ENCODE peak calls at places on chromosomes 7 and 10, in seven cellular contexts. One of them, this sample, is unnamed.

GRCh38 chr7:11141541-11141940 is 167.9 kb downstream of the PHF14 start:
- DNase-seq in CD8-positive, alpha-beta T cell: no peak
- DNase-seq in pancreas: no peak
- DNase-seq in endothelial cell: no peak
- DNase-seq in HFF-Myc: no peak
- DNase-seq in foreskin fibroblast: no peak
- DNase-seq in tibial nerve: no peak
- DNase-seq in this sample: no peak

GRCh38 chr10:78371118-78371517 is 337.5 kb downstream of the RPS24 start:
- DNase-seq in foreskin fibroblast: no peak
- DNase-seq in endothelial cell: no peak
- DNase-seq in pancreas: peak; percentile 32
- DNase-seq in CD8-positive, alpha-beta T cell: no peak
- DNase-seq in HFF-Myc: no peak
- DNase-seq in tibial nerve: no peak
- DNase-seq in this sample: no peak

GRCh38 chr7:151251328-151251925 is 2.9 kb upstream of the SMARCD3 start:
- DNase-seq in tibial nerve: no peak
- DNase-seq in pancreas: peak; percentile 70
- DNase-seq in CD8-positive, alpha-beta T cell: no peak
- DNase-seq in HFF-Myc: no peak
- DNase-seq in endothelial cell: no peak
- DNase-seq in foreskin fibroblast: peak; percentile 88
- DNase-seq in this sample: no peak

GRCh38 chr10:123241391-123242141 is 87.4 kb downstream of the BUB3 start:
- DNase-seq in CD8-positive, alpha-beta T cell: peak; percentile 36
- DNase-seq in tibial nerve: no peak
- DNase-seq in endothelial cell: no peak
- DNase-seq in HFF-Myc: no peak
- DNase-seq in foreskin fibroblast: no peak
- DNase-seq in pancreas: no peak
- DNase-seq in this sample: no peak

GRCh38 chr7:33108931-33109757 is at the start of gene RP9:
- DNase-seq in HFF-Myc: no peak
- DNase-seq in CD8-positive, alpha-beta T cell: peak; percentile 69
- DNase-seq in endothelial cell: peak; percentile 87
- DNase-seq in pancreas: peak; percentile 54
- DNase-seq in foreskin fibroblast: peak; percentile 86
- DNase-seq in tibial nerve: peak; percentile 20
- DNase-seq in this sample: no peak

GRCh38 chr10:63605568-63605967 is 84.4 kb downstream of the REEP3 start:
- DNase-seq in tibial nerve: no peak
- DNase-seq in pancreas: no peak
- DNase-seq in HFF-Myc: no peak
- DNase-seq in CD8-positive, alpha-beta T cell: no peak
- DNase-seq in endothelial cell: no peak
- DNase-seq in foreskin fibroblast: peak; percentile 45
- DNase-seq in this sample: no peak

GRCh38 chr10:13483951-13484350 is 44.9 kb downstream of the BEND7 start:
- DNase-seq in pancreas: no peak
- DNase-seq in endothelial cell: no peak
- DNase-seq in tibial nerve: no peak
- DNase-seq in foreskin fibroblast: no peak
- DNase-seq in CD8-positive, alpha-beta T cell: no peak
- DNase-seq in HFF-Myc: no peak
- DNase-seq in this sample: no peak

GRCh38 chr10:17147884-17148494 is 18.4 kb upstream of the CUBN start:
- DNase-seq in pancreas: no peak
- DNase-seq in endothelial cell: no peak
- DNase-seq in CD8-positive, alpha-beta T cell: no peak
- DNase-seq in HFF-Myc: no peak
- DNase-seq in tibial nerve: no peak
- DNase-seq in foreskin fibroblast: peak; percentile 53
- DNase-seq in this sample: peak; percentile 60

DNA sequence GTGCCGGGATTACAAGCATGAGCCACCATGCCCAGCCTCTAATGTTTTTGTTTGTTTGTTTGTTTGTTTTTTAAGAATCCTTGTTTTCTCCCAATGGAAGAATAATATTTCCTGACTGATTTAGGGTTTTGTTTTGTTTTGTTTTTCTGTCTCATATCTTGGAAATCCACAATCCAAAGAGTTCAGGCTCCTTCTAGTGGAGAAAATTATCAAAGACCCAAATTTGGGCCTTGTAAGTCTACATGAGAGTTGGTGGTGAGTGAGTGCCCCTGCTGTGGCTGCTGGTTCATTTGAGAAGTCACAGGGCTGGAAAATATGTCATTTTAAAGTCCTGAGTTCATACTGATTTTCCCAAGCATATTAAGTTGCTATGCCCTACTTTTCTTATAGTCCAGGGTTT is 33.5 kb upstream of the KLHL7 start:
- DNase-seq in foreskin fibroblast: peak; percentile 45
- DNase-seq in tibial nerve: no peak
- DNase-seq in HFF-Myc: no peak
- DNase-seq in endothelial cell: no peak
- DNase-seq in CD8-positive, alpha-beta T cell: no peak
- DNase-seq in pancreas: no peak
- DNase-seq in this sample: no peak
- TF ChIP-seq CTCF in foreskin fibroblast: peak; percentile 28
- TF ChIP-seq CTCF in tibial nerve: peak; percentile 14
- TF ChIP-seq CTCF in HFF-Myc: no peak
- TF ChIP-seq CTCF in endothelial cell: no peak
- TF ChIP-seq CTCF in CD8-positive, alpha-beta T cell: no peak
- TF ChIP-seq CTCF in pancreas: no peak
- TF ChIP-seq CTCF in this sample: no peak

GRCh38 chr7:12731214-12731656 is 43.8 kb downstream of the ARL4A start:
- DNase-seq in tibial nerve: no peak
- DNase-seq in CD8-positive, alpha-beta T cell: no peak
- DNase-seq in foreskin fibroblast: peak; percentile 55
- DNase-seq in pancreas: no peak
- DNase-seq in HFF-Myc: peak; percentile 38
- DNase-seq in endothelial cell: no peak
- DNase-seq in this sample: no peak
- TF ChIP-seq CTCF in tibial nerve: no peak
- TF ChIP-seq CTCF in CD8-positive, alpha-beta T cell: no peak
- TF ChIP-seq CTCF in foreskin fibroblast: peak; percentile 14
- TF ChIP-seq CTCF in pancreas: no peak
- TF ChIP-seq CTCF in HFF-Myc: no peak
- TF ChIP-seq CTCF in endothelial cell: no peak
- TF ChIP-seq CTCF in this sample: peak; percentile 22

DNA sequence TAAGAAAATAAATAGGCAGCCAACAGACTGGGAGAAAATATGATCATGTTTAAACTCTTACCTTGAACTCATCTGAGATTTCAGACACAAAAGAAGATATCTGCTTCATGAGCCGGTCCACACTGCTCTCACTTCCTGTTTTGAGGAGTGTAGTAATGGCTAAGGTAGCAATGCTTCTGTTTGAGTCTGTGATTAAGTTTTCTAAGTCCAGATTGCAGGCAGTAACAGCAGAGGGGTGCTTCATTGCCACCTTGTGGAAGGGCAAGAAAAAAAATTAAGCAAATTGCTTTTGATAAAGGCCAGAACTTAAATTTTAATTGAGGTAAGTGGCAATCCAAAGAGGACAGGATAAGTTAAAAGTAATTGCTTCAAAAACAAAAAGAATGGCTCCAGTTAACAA is 69.1 kb downstream of the MEST start:
- DNase-seq in foreskin fibroblast: peak; percentile 52
- DNase-seq in pancreas: peak; percentile 11
- DNase-seq in CD8-positive, alpha-beta T cell: no peak
- DNase-seq in HFF-Myc: peak; percentile 25
- DNase-seq in endothelial cell: no peak
- DNase-seq in tibial nerve: no peak
- DNase-seq in this sample: no peak
- TF ChIP-seq CTCF in foreskin fibroblast: peak; percentile 32
- TF ChIP-seq CTCF in pancreas: peak; percentile 20
- TF ChIP-seq CTCF in CD8-positive, alpha-beta T cell: no peak
- TF ChIP-seq CTCF in HFF-Myc: peak; percentile 25
- TF ChIP-seq CTCF in endothelial cell: no peak
- TF ChIP-seq CTCF in tibial nerve: no peak
- TF ChIP-seq CTCF in this sample: peak; percentile 32

GRCh38 chr7:42831953-42832522 is 79.8 kb downstream of the C7orf25 start:
- DNase-seq in pancreas: no peak
- DNase-seq in HFF-Myc: no peak
- DNase-seq in CD8-positive, alpha-beta T cell: no peak
- DNase-seq in endothelial cell: no peak
- DNase-seq in tibial nerve: no peak
- DNase-seq in foreskin fibroblast: no peak
- DNase-seq in this sample: no peak

GRCh38 chr7:42833411-42833810 is 78.5 kb downstream of the C7orf25 start:
- DNase-seq in endothelial cell: no peak
- DNase-seq in CD8-positive, alpha-beta T cell: no peak
- DNase-seq in foreskin fibroblast: peak; percentile 7
- DNase-seq in pancreas: no peak
- DNase-seq in HFF-Myc: no peak
- DNase-seq in tibial nerve: no peak
- DNase-seq in this sample: no peak

GRCh38 chr7:42832672-42833071 is 79.2 kb downstream of the C7orf25 start:
- DNase-seq in pancreas: no peak
- DNase-seq in CD8-positive, alpha-beta T cell: no peak
- DNase-seq in endothelial cell: no peak
- DNase-seq in foreskin fibroblast: peak; percentile 9
- DNase-seq in tibial nerve: no peak
- DNase-seq in HFF-Myc: no peak
- DNase-seq in this sample: no peak

GRCh38 chr7:42831051-42831952 is 80.6 kb downstream of the C7orf25 start:
- DNase-seq in foreskin fibroblast: peak; percentile 72
- DNase-seq in endothelial cell: peak; percentile 28
- DNase-seq in HFF-Myc: peak; percentile 20
- DNase-seq in pancreas: no peak
- DNase-seq in CD8-positive, alpha-beta T cell: no peak
- DNase-seq in tibial nerve: peak; percentile 30
- DNase-seq in this sample: no peak
- TF ChIP-seq CTCF in foreskin fibroblast: peak; percentile 83
- TF ChIP-seq CTCF in endothelial cell: no peak
- TF ChIP-seq CTCF in HFF-Myc: peak; percentile 72
- TF ChIP-seq CTCF in pancreas: peak; percentile 30
- TF ChIP-seq CTCF in CD8-positive, alpha-beta T cell: no peak
- TF ChIP-seq CTCF in tibial nerve: peak; percentile 58
- TF ChIP-seq CTCF in this sample: peak; percentile 74

GRCh38 chr10:6275022-6275997 is 72.6 kb downstream of the PFKFB3 start:
- DNase-seq in foreskin fibroblast: peak; percentile 97
- DNase-seq in HFF-Myc: peak; percentile 95
- DNase-seq in endothelial cell: no peak
- DNase-seq in CD8-positive, alpha-beta T cell: peak; percentile 74
- DNase-seq in tibial nerve: peak; percentile 77
- DNase-seq in pancreas: peak; percentile 39
- DNase-seq in this sample: peak; percentile 97
- TF ChIP-seq CTCF in foreskin fibroblast: no peak
- TF ChIP-seq CTCF in HFF-Myc: no peak
- TF ChIP-seq CTCF in endothelial cell: no peak
- TF ChIP-seq CTCF in CD8-positive, alpha-beta T cell: no peak
- TF ChIP-seq CTCF in tibial nerve: peak; percentile 17
- TF ChIP-seq CTCF in pancreas: no peak
- TF ChIP-seq CTCF in this sample: no peak

GRCh38 chr10:91493313-91493712 is 83.2 kb downstream of the HECTD2 start:
- DNase-seq in pancreas: no peak
- DNase-seq in endothelial cell: no peak
- DNase-seq in foreskin fibroblast: peak; percentile 64
- DNase-seq in CD8-positive, alpha-beta T cell: no peak
- DNase-seq in HFF-Myc: no peak
- DNase-seq in tibial nerve: no peak
- DNase-seq in this sample: peak; percentile 14
- TF ChIP-seq CTCF in pancreas: peak; percentile 21
- TF ChIP-seq CTCF in endothelial cell: peak; percentile 30
- TF ChIP-seq CTCF in foreskin fibroblast: peak; percentile 23
- TF ChIP-seq CTCF in CD8-positive, alpha-beta T cell: no peak
- TF ChIP-seq CTCF in HFF-Myc: peak; percentile 10
- TF ChIP-seq CTCF in tibial nerve: peak; percentile 47
- TF ChIP-seq CTCF in this sample: peak; percentile 18

DNA sequence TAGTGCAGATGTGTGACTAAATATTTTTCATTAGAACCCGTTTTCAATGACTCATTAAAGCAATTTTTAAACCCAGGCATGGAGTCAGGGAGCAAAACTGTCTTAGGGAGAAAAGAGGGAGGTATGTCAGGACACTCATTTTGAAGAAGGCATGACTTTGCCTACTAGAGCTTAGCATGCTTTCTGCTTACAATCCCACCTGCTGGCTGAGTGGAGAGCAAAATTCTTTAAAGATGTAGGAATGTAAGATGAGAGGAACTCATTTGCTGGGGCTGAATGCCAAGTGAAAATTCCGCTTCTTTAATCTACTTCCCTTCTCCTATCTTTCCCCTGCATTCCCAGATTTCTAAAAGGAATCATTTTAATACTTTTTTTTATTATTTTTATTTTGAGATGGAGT is 232.6 kb downstream of the GALNT17 start:
- DNase-seq in endothelial cell: no peak
- DNase-seq in HFF-Myc: no peak
- DNase-seq in tibial nerve: no peak
- DNase-seq in foreskin fibroblast: no peak
- DNase-seq in pancreas: no peak
- DNase-seq in CD8-positive, alpha-beta T cell: no peak
- DNase-seq in this sample: no peak
- TF ChIP-seq CTCF in endothelial cell: no peak
- TF ChIP-seq CTCF in HFF-Myc: no peak
- TF ChIP-seq CTCF in tibial nerve: no peak
- TF ChIP-seq CTCF in foreskin fibroblast: no peak
- TF ChIP-seq CTCF in pancreas: no peak
- TF ChIP-seq CTCF in CD8-positive, alpha-beta T cell: no peak
- TF ChIP-seq CTCF in this sample: no peak

DNA sequence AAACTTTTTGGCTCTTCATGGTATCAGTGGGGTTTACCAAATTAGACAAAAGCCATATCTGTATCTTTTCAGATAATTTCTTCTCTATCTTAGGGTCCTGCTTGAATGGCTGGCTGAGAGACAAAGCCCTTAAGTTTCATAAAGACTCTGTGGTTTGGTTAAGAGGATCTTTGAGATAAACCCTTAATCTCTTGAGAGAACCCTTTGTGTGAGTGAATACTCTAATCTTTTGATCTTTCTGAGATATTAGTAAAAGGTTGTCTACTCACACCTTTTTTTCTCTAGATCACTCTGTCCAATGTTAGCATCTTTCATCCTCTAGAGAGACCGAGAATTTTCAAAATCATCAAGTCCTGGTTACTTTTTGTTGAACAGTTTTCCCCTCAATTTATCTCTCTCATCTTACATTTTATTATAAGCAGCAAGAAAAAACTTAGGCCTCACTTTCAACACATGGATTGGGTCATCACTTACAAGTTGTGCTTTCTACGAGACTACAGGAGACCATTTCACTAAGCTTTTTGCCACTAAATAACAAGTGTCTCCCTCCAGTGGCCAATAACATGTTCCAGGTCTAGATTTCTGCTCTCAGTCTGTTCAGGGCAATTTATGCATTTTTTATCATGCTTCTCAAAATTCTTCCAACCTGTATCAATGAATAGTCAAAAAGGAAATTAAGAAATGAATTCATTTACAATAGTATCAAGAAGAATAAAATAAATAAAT is 28.4 kb downstream of the DNAJC9 start:
- DNase-seq in endothelial cell: no peak
- DNase-seq in HFF-Myc: peak; percentile 9
- DNase-seq in pancreas: no peak
- DNase-seq in CD8-positive, alpha-beta T cell: no peak
- DNase-seq in foreskin fibroblast: peak; percentile 59
- DNase-seq in tibial nerve: no peak
- DNase-seq in this sample: no peak
- TF ChIP-seq CTCF in endothelial cell: peak; percentile 29
- TF ChIP-seq CTCF in HFF-Myc: peak; percentile 46
- TF ChIP-seq CTCF in pancreas: peak; percentile 9
- TF ChIP-seq CTCF in CD8-positive, alpha-beta T cell: peak; percentile 20
- TF ChIP-seq CTCF in foreskin fibroblast: peak; percentile 41
- TF ChIP-seq CTCF in tibial nerve: no peak
- TF ChIP-seq CTCF in this sample: peak; percentile 61

GRCh38 chr7:34430456-34430855 is 227.6 kb upstream of the NPSR1 start:
- DNase-seq in tibial nerve: no peak
- DNase-seq in CD8-positive, alpha-beta T cell: no peak
- DNase-seq in HFF-Myc: no peak
- DNase-seq in endothelial cell: peak; percentile 26
- DNase-seq in foreskin fibroblast: peak; percentile 47
- DNase-seq in pancreas: no peak
- DNase-seq in this sample: peak; percentile 24
- TF ChIP-seq CTCF in tibial nerve: no peak
- TF ChIP-seq CTCF in CD8-positive, alpha-beta T cell: no peak
- TF ChIP-seq CTCF in HFF-Myc: peak; percentile 47
- TF ChIP-seq CTCF in endothelial cell: peak; percentile 29
- TF ChIP-seq CTCF in foreskin fibroblast: peak; percentile 67
- TF ChIP-seq CTCF in pancreas: no peak
- TF ChIP-seq CTCF in this sample: peak; percentile 78